ENCODE peak calls at places on chromosomes 11 and 22, in five cellular contexts. L is spleen, X is IMR-90, H is K562, V is A549. S is an unnamed sample.

GRCh38 chr11:129937592-129938238 is 42.3 kb upstream of the NFRKB start:
- DNase-seq in L (no peak), X (no peak), H (no peak), V (no peak), S (no peak)

GRCh38 chr11:44619931-44620725 is 54.7 kb downstream of the CD82 start:
- DNase-seq in L (peak; percentile 73), X (no peak), H (no peak), V (no peak), S (no peak)

GRCh38 chr11:36702330-36703054 is 104.5 kb upstream of the RAG2 start:
- DNase-seq in L (no peak), X (peak; percentile 69), H (peak; percentile 64), V (peak; percentile 73), S (no peak)

GRCh38 chr11:71488086-71488967 is 35.3 kb downstream of the NADSYN1 start:
- DNase-seq in L (no peak), X (peak; percentile 80), H (peak; percentile 58), V (peak; percentile 18), S (no peak)

GRCh38 chr22:43343262-43343988 is at the start of gene SCUBE1:
- DNase-seq in L (peak; percentile 82), X (no peak), H (peak; percentile 50), V (peak; percentile 17), S (no peak)

GRCh38 chr11:105609341-105609781 is 512 bp upstream of the GRIA4 start:
- DNase-seq in L (peak; percentile 48), X (peak; percentile 17), H (peak; percentile 3), V (no peak), S (no peak)

GRCh38 chr11:113198907-113199660 is 115.3 kb upstream of the TTC12 start:
- DNase-seq in L (no peak), X (no peak), H (no peak), V (peak; percentile 70), S (no peak)

GRCh38 chr11:68388595-68389198 is 71.9 kb upstream of the PPP6R3 start:
- DNase-seq in L (no peak), X (no peak), H (no peak), V (no peak), S (no peak)

GRCh38 chr11:114606003-114606801 is 10.6 kb upstream of the NXPE4 start:
- DNase-seq in L (no peak), X (peak; percentile 3), H (no peak), V (no peak), S (no peak)

GRCh38 chr11:29008481-29008880 is 900.3 kb downstream of the METTL15 start:
- DNase-seq in L (no peak), X (no peak), H (no peak), V (no peak), S (no peak)

GRCh38 chr22:37483594-37484114 is 2.5 kb downstream of the MFNG start:
- DNase-seq in L (no peak), X (no peak), H (no peak), V (no peak), S (no peak)

GRCh38 chr11:117818036-117818858 is 6.3 kb downstream of the FXYD2 start:
- DNase-seq in L (no peak), X (peak; percentile 56), H (no peak), V (peak; percentile 25), S (no peak)

GRCh38 chr11:121522043-121522941 is 69.5 kb upstream of the SORL1-AS1 start:
- DNase-seq in L (no peak), X (no peak), H (no peak), V (no peak), S (no peak)
- TF ChIP-seq CTCF in L (no peak), X (no peak), H (no peak), V (no peak), S (no peak)

DNA sequence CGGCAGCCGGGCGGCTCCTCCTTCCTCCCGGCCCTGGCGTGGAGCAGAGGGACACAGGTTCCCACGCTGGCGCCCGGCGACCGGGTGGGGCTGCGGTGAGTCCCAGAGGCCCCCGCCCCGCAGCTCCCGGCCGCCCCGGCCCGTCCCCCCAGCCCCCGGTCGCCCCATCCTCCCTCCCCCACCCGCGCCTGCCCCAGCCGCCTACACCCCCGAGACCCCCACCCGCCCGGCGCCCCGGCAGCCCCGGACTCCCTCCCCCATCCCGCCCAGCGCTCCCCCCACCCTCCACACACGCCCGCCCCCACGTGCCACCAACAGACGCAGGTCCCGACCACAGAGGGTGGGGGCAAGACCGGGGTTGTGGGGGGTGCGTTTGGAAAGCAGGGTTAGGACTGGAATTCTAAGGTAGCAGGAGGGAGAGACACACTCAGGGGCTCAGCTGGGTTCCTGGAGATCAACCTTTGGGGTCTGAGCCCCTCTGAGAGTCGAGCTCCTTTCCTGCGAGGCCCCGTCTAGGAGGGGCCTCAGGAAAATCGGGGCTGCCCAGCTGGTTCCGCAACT is 299 bp downstream of the PGGHG start:
- DNase-seq in L (no peak), X (no peak), H (peak; percentile 34), V (no peak), S (no peak)
- H3K4me3 ChIP-seq in L (peak overlapping the region; percentile 62), X (peak overlapping the region; percentile 67), H (peak overlapping the region; percentile 58), V (peak overlapping the region; percentile 94), S (peak overlapping the region; percentile 76)

GRCh38 chr22:47298017-47298820 is 535.8 kb downstream of the TBC1D22A start:
- DNase-seq in L (no peak), X (no peak), H (no peak), V (no peak), S (no peak)
- TF ChIP-seq POLR2A in L (no peak), X (no peak), H (no peak), V (no peak), S (no peak)

GRCh38 chr11:96704847-96705246 is 315.0 kb downstream of the JRKL start:
- DNase-seq in L (no peak), X (no peak), H (no peak), V (no peak), S (no peak)
- TF ChIP-seq CTCF in L (no peak), X (peak; percentile 13), H (peak; percentile 20), V (no peak), S (no peak)

GRCh38 chr11:19493446-19493845 is 219.2 kb upstream of the NAV2 start:
- DNase-seq in L (no peak), X (no peak), H (no peak), V (no peak), S (no peak)
- H3K4me3 ChIP-seq in L (no peak overlapping the region), X (no peak overlapping the region), H (no peak overlapping the region), V (no peak overlapping the region), S (no peak overlapping the region)

DNA sequence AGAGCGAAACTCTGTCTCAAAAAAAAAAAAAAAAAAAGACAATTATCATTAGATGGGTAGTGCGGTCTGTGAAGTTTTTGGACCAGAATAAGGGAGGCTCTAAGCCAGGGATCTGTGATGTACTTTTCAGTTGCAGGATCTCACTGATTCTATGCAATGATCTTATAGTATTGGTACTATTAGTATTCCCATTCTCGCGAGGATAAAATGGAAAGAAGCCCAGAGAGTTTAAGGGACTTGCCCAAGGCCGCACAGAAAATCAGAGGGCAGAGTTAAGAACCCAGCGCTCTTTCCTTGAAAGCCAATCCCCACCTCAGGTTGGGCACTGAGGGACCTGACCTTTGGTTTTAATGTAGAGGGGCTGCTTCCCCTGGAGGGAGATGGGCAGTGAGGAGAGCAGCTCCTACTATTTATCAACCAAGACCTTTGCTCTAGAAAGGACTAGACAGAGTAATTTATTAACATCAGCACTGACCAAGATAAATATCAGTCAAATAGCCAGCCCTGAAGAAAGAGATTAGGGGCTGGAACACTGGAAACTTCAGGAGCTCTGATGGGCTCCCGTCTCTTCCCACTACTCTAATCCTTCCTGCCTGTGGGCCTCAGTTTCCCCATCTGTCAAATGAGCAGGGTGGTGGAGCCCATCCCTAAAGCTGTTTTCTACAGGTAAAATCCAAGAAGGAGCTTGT is 6.0 kb downstream of the NIPSNAP1 start:
- DNase-seq in L (no peak), X (no peak), H (no peak), V (no peak), S (no peak)
- TF ChIP-seq POLR2A in L (no peak), X (no peak), H (no peak), V (no peak), S (no peak)

GRCh38 chr22:17108256-17109112 is 12.7 kb downstream of the TMEM121B start:
- DNase-seq in L (peak; percentile 81), X (no peak), H (no peak), V (no peak), S (no peak)
- TF ChIP-seq CTCF in L (no peak), X (no peak), H (no peak), V (no peak), S (no peak)

S was measured in esophagus squamous epithelium.